ENCODE peak calls at places on chromosomes 16 and 17, in five cellular contexts. T is ovary, L is left ventricle myocardium inferior, E is body of pancreas, Y is right atrium auricular region. K is an unnamed sample. For H3K4me1, the result is how much of the 10 kb centered on the place peaks cover.

GRCh38 chr17:65587602-65588193 is 26.2 kb upstream of the AXIN2 start:
- DNase-seq in T (no peak), L (no peak), E (no peak), Y (no peak), K (no peak)

GRCh38 chr17:66437466-66438026 is 135.1 kb downstream of the PRKCA start:
- DNase-seq in T (no peak), L (no peak), E (no peak), Y (no peak), K (no peak)

GRCh38 chr17:80270104-80270503 is 9.5 kb downstream of the RNF213 start:
- DNase-seq in T (no peak), L (no peak), E (no peak), Y (no peak), K (no peak)

GRCh38 chr17:33316733-33317132 is 23.6 kb upstream of the ASIC2 start:
- DNase-seq in T (no peak), L (no peak), E (no peak), Y (no peak), K (no peak)

GRCh38 chr16:29900888-29901606 is 759 bp downstream of the ASPHD1 start:
- DNase-seq in T (no peak), L (no peak), E (no peak), Y (no peak), K (no peak)

GRCh38 chr17:63196772-63197335 is 230.8 kb downstream of the TANC2 start:
- DNase-seq in T (no peak), L (no peak), E (no peak), Y (no peak), K (no peak)

GRCh38 chr17:48335858-48336500 is 94.0 kb downstream of the SKAP1 start:
- DNase-seq in T (no peak), L (no peak), E (no peak), Y (no peak), K (no peak)

GRCh38 chr16:67945392-67945933 is 1.5 kb upstream of the LCAT start:
- DNase-seq in T (no peak), L (no peak), E (no peak), Y (no peak), K (no peak)

GRCh38 chr17:38428150-38428642 is at the start of gene ARHGAP23:
- DNase-seq in T (peak), L (peak), E (peak), Y (no peak), K (peak)

GRCh38 chr17:42521666-42522262 is 14.3 kb upstream of the NAGLU start:
- DNase-seq in T (peak), L (peak), E (no peak), Y (no peak), K (no peak)

GRCh38 chr17:81386646-81387234 is 8.5 kb upstream of the BAHCC1 start:
- DNase-seq in T (peak), L (peak), E (peak), Y (no peak), K (no peak)

GRCh38 chr16:12868788-12869187 is 32.6 kb upstream of the SHISA9 start:
- DNase-seq in T (no peak), L (no peak), E (no peak), Y (no peak), K (no peak)

GRCh38 chr17:31400481-31400950 is 9.0 kb downstream of the RAB11FIP4 start:
- DNase-seq in T (no peak), L (no peak), E (no peak), Y (no peak), K (no peak)

GRCh38 chr17:77228224-77229215 is 87.8 kb downstream of the SEC14L1 start:
- DNase-seq in T (no peak), L (no peak), E (no peak), Y (no peak), K (no peak)

GRCh38 chr16:79651363-79651762 is 50.8 kb upstream of the MAF start:
- DNase-seq in T (peak), L (peak), E (peak), Y (peak), K (peak)

GRCh38 chr16:52896478-52897164 is 156.1 kb downstream of the CHD9NB start:
- DNase-seq in T (no peak), L (no peak), E (no peak), Y (no peak), K (no peak)

GRCh38 chr16:27795992-27796614 is 246.2 kb downstream of the KATNIP start:
- DNase-seq in T (peak), L (peak), E (peak), Y (no peak), K (peak)

GRCh38 chr17:55704412-55704811 is 18.3 kb downstream of the TMEM100 start:
- DNase-seq in T (no peak), L (no peak), E (no peak), Y (no peak), K (no peak)

GRCh38 chr16:72837846-72838661 is 209.9 kb downstream of the ZFHX3 start:
- DNase-seq in T (no peak), L (no peak), E (no peak), Y (no peak), K (no peak)

GRCh38 chr17:79752175-79752574 is 21.4 kb downstream of the ENPP7 start:
- DNase-seq in T (no peak), L (no peak), E (no peak), Y (no peak), K (no peak)

GRCh38 chr16:67461600-67462278 is 19.2 kb downstream of the ATP6V0D1 start:
- DNase-seq in T (no peak), L (no peak), E (peak), Y (no peak), K (no peak)

GRCh38 chr17:13016881-13017622 is 775 bp downstream of the ELAC2 start:
- DNase-seq in T (peak), L (no peak), E (no peak), Y (no peak), K (no peak)

GRCh38 chr16:35201151-35201550 is 1741.7 kb downstream of the TP53TG3F start:
- DNase-seq in T (no peak), L (no peak), E (no peak), Y (no peak), K (no peak)
- TF ChIP-seq CTCF in T (no peak), L (no peak), E (no peak), Y (no peak), K (no peak)

GRCh38 chr16:89446975-89447293 is 43.4 kb downstream of the ANKRD11 start:
- DNase-seq in T (no peak), L (no peak), E (no peak), Y (no peak), K (no peak)

GRCh38 chr16:89448656-89449055 is 41.7 kb downstream of the ANKRD11 start:
- DNase-seq in T (no peak), L (peak), E (peak), Y (no peak), K (peak)

GRCh38 chr16:89450537-89450936 is 39.8 kb downstream of the ANKRD11 start:
- DNase-seq in T (no peak), L (no peak), E (no peak), Y (no peak), K (no peak)

GRCh38 chr16:89452241-89452640 is 38.1 kb downstream of the ANKRD11 start:
- DNase-seq in T (no peak), L (no peak), E (no peak), Y (no peak), K (no peak)

GRCh38 chr16:89449726-89450335 is 40.5 kb downstream of the ANKRD11 start:
- DNase-seq in T (no peak), L (no peak), E (no peak), Y (no peak), K (no peak)
- H3K4me1 ChIP-seq in T (under half), L (half or more), E (half or more), Y (under half), K (half or more)

DNA sequence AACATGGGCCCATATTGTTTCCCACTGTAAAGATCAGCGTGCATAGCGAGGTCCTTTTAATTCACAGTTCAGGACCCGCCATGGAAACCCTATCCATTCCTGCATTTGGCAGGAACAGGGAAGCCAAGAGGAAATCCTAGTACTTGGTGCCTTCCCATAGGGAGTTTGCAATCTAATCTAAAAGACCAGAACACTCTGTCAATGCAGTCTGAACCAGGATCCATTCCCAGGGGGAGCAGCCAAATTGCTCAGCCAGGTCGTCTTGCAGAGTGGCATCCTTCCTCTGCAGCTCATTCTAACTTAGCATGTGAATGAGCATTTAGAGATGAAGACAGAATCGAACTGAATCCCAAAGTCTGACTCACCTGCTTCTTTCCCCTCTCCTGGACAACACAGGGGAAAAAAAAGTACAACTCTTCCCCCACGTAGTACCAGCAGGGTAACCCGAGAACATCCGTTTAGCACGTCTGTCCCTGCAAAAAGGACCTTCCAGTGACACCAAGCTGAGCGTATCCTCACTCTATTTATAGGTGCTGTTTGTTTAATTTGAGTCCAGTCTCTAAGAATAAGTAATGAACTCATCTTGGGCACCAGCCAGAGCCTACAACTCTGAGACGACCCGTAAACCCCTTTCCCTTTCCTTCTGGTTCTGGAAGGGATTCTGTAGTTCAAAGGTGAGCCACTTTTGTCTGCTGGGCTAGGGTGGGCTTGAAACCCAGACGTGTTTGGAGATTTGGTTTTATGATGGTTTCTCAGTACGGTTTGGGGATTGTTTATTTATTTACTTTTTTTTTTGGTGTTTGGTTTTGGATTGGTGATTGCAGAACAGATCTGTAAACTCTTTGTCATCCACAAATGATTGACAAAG is 74.5 kb downstream of the ERCC4 start:
- DNase-seq in T (no peak), L (no peak), E (no peak), Y (peak), K (peak)
- H3K4me3 ChIP-seq in T (no peak), L (peak), E (no peak), Y (no peak), K (peak)

GRCh38 chr17:10398352-10398751 is 23.4 kb downstream of the MYH8 start:
- DNase-seq in T (no peak), L (no peak), E (no peak), Y (no peak), K (no peak)
- TF ChIP-seq CTCF in T (no peak), L (no peak), E (no peak), Y (no peak), K (no peak)

GRCh38 chr16:14315683-14316320 is 244.7 kb downstream of the MRTFB start:
- DNase-seq in T (no peak), L (no peak), E (no peak), Y (no peak), K (no peak)
- H3K4me1 ChIP-seq in T (under half), L (under half), E (under half), Y (under half), K (under half)

DNA sequence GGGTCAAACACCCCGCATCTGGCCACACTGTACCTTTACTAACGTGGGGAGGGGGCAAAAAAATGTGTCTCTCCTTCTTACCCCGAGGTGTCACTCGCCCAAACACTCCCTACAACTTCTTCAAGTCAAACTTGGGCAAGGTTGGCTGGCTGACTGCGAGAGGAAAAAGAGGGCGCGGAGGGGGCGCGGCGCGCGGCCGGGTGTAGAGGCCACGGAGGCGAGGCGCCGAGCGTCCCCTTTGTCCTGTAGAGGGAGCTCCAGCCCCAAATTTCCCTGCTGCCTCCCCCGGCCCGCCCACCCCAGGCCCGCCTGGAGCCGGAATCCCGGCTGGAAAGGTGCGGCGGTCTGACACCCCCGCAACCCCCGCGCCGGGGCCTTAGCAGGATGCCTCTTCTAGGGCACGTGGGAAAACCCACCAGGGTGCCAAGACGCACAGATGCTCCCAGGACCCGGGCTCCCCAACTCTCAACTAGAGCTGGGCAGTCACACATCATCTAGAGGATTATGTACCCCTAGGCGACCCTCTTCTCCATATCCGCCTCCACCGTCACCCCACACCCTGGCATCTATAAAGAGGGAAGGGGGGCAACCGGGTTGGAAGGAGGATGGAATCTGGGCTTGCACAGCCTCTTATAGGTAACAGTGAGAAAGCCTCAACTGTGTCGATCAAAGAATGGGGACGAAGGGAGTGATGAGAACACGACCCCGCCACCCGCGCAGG is 4.2 kb downstream of the IRX3 start:
- DNase-seq in T (no peak), L (peak), E (peak), Y (peak), K (peak)
- H3K4me3 ChIP-seq in T (no peak), L (peak), E (no peak), Y (no peak), K (peak)

K was measured in heart right ventricle.